ENCODE peak calls at places on chromosome 22, in four cellular contexts. One of them, this sample, is unnamed.

GRCh38 chr22:29617922-29618629 is 14.6 kb downstream of the NF2 start:
- DNase-seq in memory B cell: no peak
- DNase-seq in CD8-positive, alpha-beta memory T cell: no peak
- DNase-seq in NCI-H2029: no peak
- DNase-seq in this sample: no peak

GRCh38 chr22:17077255-17077654 is 7.5 kb upstream of the IL17RA start:
- DNase-seq in CD8-positive, alpha-beta memory T cell: no peak
- DNase-seq in NCI-H2029: no peak
- DNase-seq in memory B cell: no peak
- DNase-seq in this sample: no peak

GRCh38 chr22:41883400-41883799 is 31.5 kb downstream of the SHISA8 start:
- DNase-seq in NCI-H2029: no peak
- DNase-seq in CD8-positive, alpha-beta memory T cell: no peak
- DNase-seq in memory B cell: no peak
- DNase-seq in this sample: no peak

GRCh38 chr22:27492566-27493201 is 308.9 kb downstream of the MN1 start:
- DNase-seq in memory B cell: no peak
- DNase-seq in NCI-H2029: no peak
- DNase-seq in CD8-positive, alpha-beta memory T cell: no peak
- DNase-seq in this sample: no peak

GRCh38 chr22:17700778-17701177 is 62.2 kb downstream of the BCL2L13 start:
- DNase-seq in CD8-positive, alpha-beta memory T cell: no peak
- DNase-seq in NCI-H2029: no peak
- DNase-seq in memory B cell: no peak
- DNase-seq in this sample: no peak

GRCh38 chr22:33864723-33865130 is 55.5 kb downstream of the LARGE1 start:
- DNase-seq in NCI-H2029: no peak
- DNase-seq in CD8-positive, alpha-beta memory T cell: no peak
- DNase-seq in memory B cell: no peak
- DNase-seq in this sample: no peak

GRCh38 chr22:32558681-32559355 is 84.2 kb downstream of the FBXO7 start:
- DNase-seq in CD8-positive, alpha-beta memory T cell: no peak
- DNase-seq in memory B cell: no peak
- DNase-seq in NCI-H2029: no peak
- DNase-seq in this sample: no peak

GRCh38 chr22:31148953-31149627 is 8.8 kb upstream of the PLA2G3 start:
- DNase-seq in memory B cell: peak; percentile 45
- DNase-seq in CD8-positive, alpha-beta memory T cell: no peak
- DNase-seq in NCI-H2029: peak; percentile 23
- DNase-seq in this sample: peak; percentile 47

GRCh38 chr22:41028841-41029240 is 63.6 kb upstream of the EP300 start:
- DNase-seq in CD8-positive, alpha-beta memory T cell: no peak
- DNase-seq in memory B cell: no peak
- DNase-seq in NCI-H2029: no peak
- DNase-seq in this sample: no peak

GRCh38 chr22:50283821-50284220 is 13.6 kb upstream of the MAPK11 start:
- DNase-seq in CD8-positive, alpha-beta memory T cell: no peak
- DNase-seq in NCI-H2029: no peak
- DNase-seq in memory B cell: no peak
- DNase-seq in this sample: no peak

GRCh38 chr22:42188808-42189447 is 58.3 kb upstream of the CYP2D6 start:
- DNase-seq in NCI-H2029: no peak
- DNase-seq in memory B cell: no peak
- DNase-seq in CD8-positive, alpha-beta memory T cell: no peak
- DNase-seq in this sample: no peak

GRCh38 chr22:23153994-23154393 is 8.7 kb downstream of the RAB36 start:
- DNase-seq in NCI-H2029: no peak
- DNase-seq in memory B cell: no peak
- DNase-seq in CD8-positive, alpha-beta memory T cell: no peak
- DNase-seq in this sample: no peak

GRCh38 chr22:42797021-42797420 is 60.1 kb downstream of the ARFGAP3 start:
- DNase-seq in NCI-H2029: no peak
- DNase-seq in memory B cell: no peak
- DNase-seq in CD8-positive, alpha-beta memory T cell: no peak
- DNase-seq in this sample: no peak

GRCh38 chr22:22702159-22702873 is 57.9 kb downstream of the GGTLC2 start:
- DNase-seq in CD8-positive, alpha-beta memory T cell: no peak
- DNase-seq in NCI-H2029: no peak
- DNase-seq in memory B cell: no peak
- DNase-seq in this sample: no peak

GRCh38 chr22:50532353-50532700 is 2.5 kb upstream of the TYMP start:
- DNase-seq in CD8-positive, alpha-beta memory T cell: no peak
- DNase-seq in memory B cell: no peak
- DNase-seq in NCI-H2029: no peak
- DNase-seq in this sample: no peak

This sample was measured in DMS 273 treated with DMSO at 0.1 percent for 48 hours.